ENCODE peak calls at places on chromosomes 13 and 19, in nine cellular contexts. One of them, this sample, is unnamed.

GRCh38 chr13:112056739-112057433 is 10.1 kb upstream of the SOX1 start:
- DNase-seq in A549: no peak
- DNase-seq in erythroblast: no peak
- DNase-seq in H1: peak
- DNase-seq in body of pancreas: no peak
- DNase-seq in esophagus squamous epithelium: no peak
- DNase-seq in tibial nerve: no peak
- DNase-seq in adrenal gland: no peak
- DNase-seq in vagina: no peak
- DNase-seq in this sample: no peak

GRCh38 chr19:30686911-30687566 is 314.9 kb downstream of the ZNF536 start:
- DNase-seq in A549: no peak
- DNase-seq in erythroblast: no peak
- DNase-seq in H1: no peak
- DNase-seq in body of pancreas: no peak
- DNase-seq in esophagus squamous epithelium: no peak
- DNase-seq in tibial nerve: no peak
- DNase-seq in adrenal gland: no peak
- DNase-seq in vagina: no peak
- DNase-seq in this sample: no peak

GRCh38 chr13:25170554-25171107 is 1.5 kb downstream of the AMER2 start:
- DNase-seq in A549: no peak
- DNase-seq in erythroblast: no peak
- DNase-seq in H1: peak
- DNase-seq in body of pancreas: no peak
- DNase-seq in esophagus squamous epithelium: no peak
- DNase-seq in tibial nerve: no peak
- DNase-seq in adrenal gland: no peak
- DNase-seq in vagina: no peak
- DNase-seq in this sample: no peak

GRCh38 chr19:47418595-47419036 is 711 bp downstream of the MEIS3 start:
- DNase-seq in A549: no peak
- DNase-seq in erythroblast: no peak
- DNase-seq in H1: peak
- DNase-seq in body of pancreas: no peak
- DNase-seq in esophagus squamous epithelium: no peak
- DNase-seq in tibial nerve: no peak
- DNase-seq in adrenal gland: no peak
- DNase-seq in vagina: no peak
- DNase-seq in this sample: no peak

GRCh38 chr13:44471686-44472085 is 98.1 kb downstream of the SERP2 start:
- DNase-seq in A549: peak
- DNase-seq in erythroblast: no peak
- DNase-seq in H1: no peak
- DNase-seq in body of pancreas: no peak
- DNase-seq in esophagus squamous epithelium: no peak
- DNase-seq in tibial nerve: no peak
- DNase-seq in adrenal gland: no peak
- DNase-seq in vagina: no peak
- DNase-seq in this sample: no peak

GRCh38 chr19:56637976-56638555 is 4.9 kb upstream of the SMIM17 start:
- DNase-seq in A549: peak
- DNase-seq in erythroblast: peak
- DNase-seq in H1: peak
- DNase-seq in body of pancreas: peak
- DNase-seq in esophagus squamous epithelium: no peak
- DNase-seq in tibial nerve: no peak
- DNase-seq in adrenal gland: peak
- DNase-seq in vagina: no peak
- DNase-seq in this sample: peak

GRCh38 chr19:58381460-58382220 is 810 bp upstream of the ZNF837 start:
- DNase-seq in A549: no peak
- DNase-seq in erythroblast: no peak
- DNase-seq in H1: no peak
- DNase-seq in body of pancreas: no peak
- DNase-seq in esophagus squamous epithelium: no peak
- DNase-seq in tibial nerve: no peak
- DNase-seq in adrenal gland: no peak
- DNase-seq in vagina: no peak
- DNase-seq in this sample: no peak

GRCh38 chr19:49677232-49677881 is at the start of gene PRMT1:
- DNase-seq in A549: no peak
- DNase-seq in erythroblast: peak
- DNase-seq in H1: peak
- DNase-seq in body of pancreas: peak
- DNase-seq in esophagus squamous epithelium: no peak
- DNase-seq in tibial nerve: no peak
- DNase-seq in adrenal gland: peak
- DNase-seq in vagina: no peak
- DNase-seq in this sample: no peak

DNA sequence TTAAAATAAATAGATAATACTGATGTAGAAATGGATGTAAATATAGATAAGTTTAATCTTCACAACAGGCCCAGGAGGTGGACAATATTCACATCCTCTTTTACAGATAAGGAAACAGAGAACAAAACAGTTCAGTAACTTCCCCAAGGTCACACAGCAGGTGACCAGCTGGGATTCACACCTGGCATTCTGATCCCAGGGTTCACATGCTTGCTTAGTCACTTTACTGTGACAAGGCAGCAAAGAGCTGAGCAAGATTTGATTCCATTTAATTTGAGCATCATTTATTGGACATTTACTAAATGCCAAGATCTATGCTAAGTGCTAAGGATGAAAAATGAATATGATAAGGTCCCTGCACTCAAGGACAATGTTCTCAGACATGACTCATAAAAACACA is 94.0 kb upstream of the STARD13 start:
- DNase-seq in A549: no peak
- DNase-seq in erythroblast: no peak
- DNase-seq in H1: no peak
- DNase-seq in body of pancreas: peak
- DNase-seq in esophagus squamous epithelium: no peak
- DNase-seq in tibial nerve: no peak
- DNase-seq in adrenal gland: peak
- DNase-seq in vagina: no peak
- DNase-seq in this sample: no peak
- TF ChIP-seq POLR2A in A549: no peak
- TF ChIP-seq POLR2A in erythroblast: no peak
- TF ChIP-seq POLR2A in H1: no peak
- TF ChIP-seq POLR2A in body of pancreas: no peak
- TF ChIP-seq POLR2A in esophagus squamous epithelium: no peak
- TF ChIP-seq POLR2A in tibial nerve: no peak
- TF ChIP-seq POLR2A in adrenal gland: no peak
- TF ChIP-seq POLR2A in vagina: no peak
- TF ChIP-seq POLR2A in this sample: no peak

GRCh38 chr19:5585461-5586299 is 17.9 kb upstream of the TINCR start:
- DNase-seq in A549: no peak
- DNase-seq in erythroblast: peak
- DNase-seq in H1: peak
- DNase-seq in body of pancreas: peak
- DNase-seq in esophagus squamous epithelium: no peak
- DNase-seq in tibial nerve: no peak
- DNase-seq in adrenal gland: peak
- DNase-seq in vagina: no peak
- DNase-seq in this sample: no peak

GRCh38 chr19:5588441-5588840 is 20.7 kb upstream of the TINCR start:
- DNase-seq in A549: no peak
- DNase-seq in erythroblast: no peak
- DNase-seq in H1: no peak
- DNase-seq in body of pancreas: no peak
- DNase-seq in esophagus squamous epithelium: no peak
- DNase-seq in tibial nerve: no peak
- DNase-seq in adrenal gland: peak
- DNase-seq in vagina: no peak
- DNase-seq in this sample: no peak

GRCh38 chr19:5587661-5588060 is 19.9 kb upstream of the TINCR start:
- DNase-seq in A549: no peak
- DNase-seq in erythroblast: no peak
- DNase-seq in H1: no peak
- DNase-seq in body of pancreas: no peak
- DNase-seq in esophagus squamous epithelium: no peak
- DNase-seq in tibial nerve: no peak
- DNase-seq in adrenal gland: no peak
- DNase-seq in vagina: no peak
- DNase-seq in this sample: no peak

GRCh38 chr19:5587071-5587455 is 19.3 kb upstream of the TINCR start:
- DNase-seq in A549: no peak
- DNase-seq in erythroblast: no peak
- DNase-seq in H1: no peak
- DNase-seq in body of pancreas: no peak
- DNase-seq in esophagus squamous epithelium: no peak
- DNase-seq in tibial nerve: no peak
- DNase-seq in adrenal gland: no peak
- DNase-seq in vagina: no peak
- DNase-seq in this sample: no peak

DNA sequence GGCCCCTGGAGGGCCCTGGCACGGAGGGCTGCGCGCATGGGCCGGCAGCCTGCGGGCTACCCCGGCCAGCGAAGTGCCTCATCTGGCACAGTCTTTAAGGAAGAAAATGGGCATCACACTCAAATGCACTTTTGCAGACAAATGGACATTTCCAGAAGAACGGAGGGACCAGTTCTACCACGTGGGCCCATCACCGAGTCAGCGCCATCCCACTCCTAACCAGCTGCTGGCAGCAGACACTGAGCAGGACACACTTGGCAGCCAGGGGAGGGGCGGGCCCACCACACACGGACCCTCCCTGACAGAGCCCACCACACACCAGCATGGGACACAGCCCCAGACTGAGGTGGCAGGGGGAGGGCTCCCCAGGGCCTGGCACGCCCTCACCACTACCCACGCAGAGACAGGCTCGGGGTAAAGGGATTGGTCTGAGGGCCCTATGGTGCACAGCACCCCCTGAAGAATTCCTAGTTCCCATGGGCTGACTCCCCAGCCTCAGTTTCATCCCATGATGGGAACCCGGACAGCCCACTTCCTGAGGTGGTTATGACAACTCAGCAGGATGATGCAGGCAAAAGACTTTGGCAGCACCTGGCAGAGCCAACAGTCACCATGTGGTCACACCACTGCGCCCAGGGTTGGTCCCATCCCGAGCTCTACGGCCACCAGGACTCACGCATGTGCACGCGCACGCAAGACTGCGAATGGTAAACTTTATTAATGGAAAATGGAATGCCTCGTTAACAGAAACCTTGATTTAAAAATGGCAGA is 18.7 kb upstream of the TINCR start:
- DNase-seq in A549: no peak
- DNase-seq in erythroblast: no peak
- DNase-seq in H1: no peak
- DNase-seq in body of pancreas: no peak
- DNase-seq in esophagus squamous epithelium: no peak
- DNase-seq in tibial nerve: no peak
- DNase-seq in adrenal gland: no peak
- DNase-seq in vagina: no peak
- DNase-seq in this sample: no peak
- TF ChIP-seq POLR2A in A549: no peak
- TF ChIP-seq POLR2A in erythroblast: no peak
- TF ChIP-seq POLR2A in H1: no peak
- TF ChIP-seq POLR2A in body of pancreas: no peak
- TF ChIP-seq POLR2A in esophagus squamous epithelium: no peak
- TF ChIP-seq POLR2A in tibial nerve: no peak
- TF ChIP-seq POLR2A in adrenal gland: no peak
- TF ChIP-seq POLR2A in vagina: no peak
- TF ChIP-seq POLR2A in this sample: no peak

GRCh38 chr19:40798223-40798996 is 581 bp upstream of the EGLN2 start:
- DNase-seq in A549: peak
- DNase-seq in erythroblast: peak
- DNase-seq in H1: peak
- DNase-seq in body of pancreas: peak
- DNase-seq in esophagus squamous epithelium: peak
- DNase-seq in tibial nerve: peak
- DNase-seq in adrenal gland: peak
- DNase-seq in vagina: peak
- DNase-seq in this sample: peak
- TF ChIP-seq POLR2A in A549: peak
- TF ChIP-seq POLR2A in erythroblast: peak
- TF ChIP-seq POLR2A in H1: peak
- TF ChIP-seq POLR2A in body of pancreas: no peak
- TF ChIP-seq POLR2A in esophagus squamous epithelium: no peak
- TF ChIP-seq POLR2A in tibial nerve: peak
- TF ChIP-seq POLR2A in adrenal gland: peak
- TF ChIP-seq POLR2A in vagina: no peak
- TF ChIP-seq POLR2A in this sample: no peak

GRCh38 chr19:33404506-33404905 is 31.0 kb downstream of the CEBPG start:
- DNase-seq in A549: no peak
- DNase-seq in erythroblast: no peak
- DNase-seq in H1: no peak
- DNase-seq in body of pancreas: peak
- DNase-seq in esophagus squamous epithelium: no peak
- DNase-seq in tibial nerve: no peak
- DNase-seq in adrenal gland: no peak
- DNase-seq in vagina: no peak
- DNase-seq in this sample: no peak

GRCh38 chr19:33403973-33404304 is 30.4 kb downstream of the CEBPG start:
- DNase-seq in A549: no peak
- DNase-seq in erythroblast: no peak
- DNase-seq in H1: no peak
- DNase-seq in body of pancreas: peak
- DNase-seq in esophagus squamous epithelium: no peak
- DNase-seq in tibial nerve: no peak
- DNase-seq in adrenal gland: no peak
- DNase-seq in vagina: no peak
- DNase-seq in this sample: no peak

GRCh38 chr19:33404916-33405315 is 31.4 kb downstream of the CEBPG start:
- DNase-seq in A549: no peak
- DNase-seq in erythroblast: no peak
- DNase-seq in H1: no peak
- DNase-seq in body of pancreas: peak
- DNase-seq in esophagus squamous epithelium: no peak
- DNase-seq in tibial nerve: peak
- DNase-seq in adrenal gland: no peak
- DNase-seq in vagina: no peak
- DNase-seq in this sample: no peak

GRCh38 chr19:33402421-33403220 is 29.1 kb downstream of the CEBPG start:
- DNase-seq in A549: no peak
- DNase-seq in erythroblast: no peak
- DNase-seq in H1: no peak
- DNase-seq in body of pancreas: peak
- DNase-seq in esophagus squamous epithelium: no peak
- DNase-seq in tibial nerve: peak
- DNase-seq in adrenal gland: no peak
- DNase-seq in vagina: no peak
- DNase-seq in this sample: no peak

DNA sequence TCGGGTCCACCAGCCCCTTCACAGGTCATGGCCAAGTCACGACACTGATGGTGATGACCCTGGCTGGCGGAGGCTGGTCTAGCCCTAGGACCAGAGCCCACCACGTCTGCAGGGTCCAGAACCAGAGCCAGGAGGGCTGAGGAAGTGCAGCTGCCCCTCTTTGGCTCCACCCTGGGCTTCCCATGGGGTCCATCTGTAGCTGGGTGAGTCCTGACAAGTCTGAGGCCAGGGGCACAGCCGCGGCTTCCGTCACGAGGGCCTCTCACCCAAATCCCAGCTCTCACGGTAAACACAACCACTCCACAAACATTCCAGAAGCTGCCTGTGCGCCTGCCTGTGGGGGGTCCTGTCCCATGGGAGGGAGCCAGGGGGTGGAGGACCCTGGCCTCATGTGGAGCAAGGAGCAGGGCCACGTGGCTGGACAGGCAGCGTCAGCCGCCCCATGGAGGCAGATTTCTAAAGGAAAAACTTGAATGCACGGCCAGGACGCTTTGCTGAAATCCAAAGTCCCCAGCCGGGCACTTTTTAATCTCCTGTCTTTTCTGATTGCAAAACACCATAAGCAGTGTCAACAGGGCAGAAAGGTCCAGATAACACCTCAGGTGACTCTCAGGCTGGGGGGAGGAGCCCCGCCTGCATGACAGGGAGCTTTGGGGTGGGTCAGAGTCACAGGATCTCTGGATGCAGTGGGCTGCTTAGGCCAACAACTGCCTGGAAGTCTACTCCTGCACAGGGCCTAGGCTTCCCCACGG is 29.9 kb downstream of the CEBPG start:
- DNase-seq in A549: no peak
- DNase-seq in erythroblast: no peak
- DNase-seq in H1: no peak
- DNase-seq in body of pancreas: peak
- DNase-seq in esophagus squamous epithelium: no peak
- DNase-seq in tibial nerve: peak
- DNase-seq in adrenal gland: no peak
- DNase-seq in vagina: no peak
- DNase-seq in this sample: no peak
- TF ChIP-seq POLR2A in A549: no peak
- TF ChIP-seq POLR2A in erythroblast: no peak
- TF ChIP-seq POLR2A in H1: no peak
- TF ChIP-seq POLR2A in body of pancreas: no peak
- TF ChIP-seq POLR2A in esophagus squamous epithelium: no peak
- TF ChIP-seq POLR2A in tibial nerve: no peak
- TF ChIP-seq POLR2A in adrenal gland: no peak
- TF ChIP-seq POLR2A in vagina: no peak
- TF ChIP-seq POLR2A in this sample: no peak

This sample was measured in H54.